ENCODE peak calls at places on chromosomes 3 and 15, in six cellular contexts. V, P, J, C, N and Y are unnamed samples.

GRCh38 chr3:97958396-97958795 is 13.8 kb downstream of the RIOX2 start:
- DNase-seq in P (no peak), C (no peak), J (peak), N (no peak), V (no peak), Y (peak)

GRCh38 chr3:26484140-26484539 is 138.4 kb upstream of the LRRC3B start:
- DNase-seq in V (no peak), N (no peak), J (no peak), C (no peak), P (peak), Y (no peak)

GRCh38 chr3:129305592-129306091 is 27.0 kb downstream of the HMCES start:
- DNase-seq in V (no peak), C (peak), P (peak), J (peak), N (peak), Y (peak)

GRCh38 chr3:160245261-160245800 is 20.1 kb downstream of the C3orf80 start:
- DNase-seq in V (no peak), P (no peak), J (no peak), N (no peak), C (no peak), Y (no peak)

GRCh38 chr3:197802505-197803459 is 11.7 kb downstream of the LRCH3 start:
- DNase-seq in V (no peak), J (no peak), N (no peak), P (no peak), C (no peak), Y (no peak)

GRCh38 chr15:49620174-49620573 is 444 bp downstream of the FAM227B start:
- DNase-seq in N (no peak), V (no peak), J (peak), C (peak), P (no peak), Y (peak)

GRCh38 chr3:152323834-152324233 is 55.1 kb downstream of the MBNL1 start:
- DNase-seq in J (no peak), V (no peak), C (no peak), P (no peak), N (no peak), Y (no peak)

GRCh38 chr3:46661776-46662766 is 31.4 kb downstream of the ALS2CL start:
- DNase-seq in C (no peak), V (no peak), N (no peak), P (no peak), J (no peak), Y (no peak)

GRCh38 chr3:185847506-185847905 is 22.7 kb upstream of the IGF2BP2 start:
- DNase-seq in P (no peak), N (no peak), J (no peak), V (no peak), C (no peak), Y (no peak)

GRCh38 chr15:53976844-53977392 is 1.3 kb upstream of the UNC13C start:
- DNase-seq in V (no peak), N (no peak), J (no peak), P (peak), C (no peak), Y (no peak)

GRCh38 chr15:41561777-41562145 is 2.7 kb downstream of the TYRO3 start:
- DNase-seq in P (no peak), V (no peak), C (no peak), J (peak), N (peak), Y (peak)

GRCh38 chr3:71389911-71390573 is 193.5 kb downstream of the FOXP1 start:
- DNase-seq in C (peak), J (peak), P (peak), V (no peak), N (no peak), Y (no peak)

GRCh38 chr15:101361418-101361817 is 66.4 kb upstream of the SNRPA1 start:
- DNase-seq in N (no peak), V (no peak), P (no peak), C (peak), J (no peak), Y (no peak)

GRCh38 chr3:112101946-112102345 is 15.8 kb downstream of the C3orf52 start:
- DNase-seq in N (no peak), P (no peak), J (peak), C (peak), V (no peak), Y (peak)

GRCh38 chr15:28107111-28107893 is 8.2 kb upstream of the OCA2 start:
- DNase-seq in C (no peak), J (no peak), V (no peak), P (peak), N (no peak), Y (peak)

DNA sequence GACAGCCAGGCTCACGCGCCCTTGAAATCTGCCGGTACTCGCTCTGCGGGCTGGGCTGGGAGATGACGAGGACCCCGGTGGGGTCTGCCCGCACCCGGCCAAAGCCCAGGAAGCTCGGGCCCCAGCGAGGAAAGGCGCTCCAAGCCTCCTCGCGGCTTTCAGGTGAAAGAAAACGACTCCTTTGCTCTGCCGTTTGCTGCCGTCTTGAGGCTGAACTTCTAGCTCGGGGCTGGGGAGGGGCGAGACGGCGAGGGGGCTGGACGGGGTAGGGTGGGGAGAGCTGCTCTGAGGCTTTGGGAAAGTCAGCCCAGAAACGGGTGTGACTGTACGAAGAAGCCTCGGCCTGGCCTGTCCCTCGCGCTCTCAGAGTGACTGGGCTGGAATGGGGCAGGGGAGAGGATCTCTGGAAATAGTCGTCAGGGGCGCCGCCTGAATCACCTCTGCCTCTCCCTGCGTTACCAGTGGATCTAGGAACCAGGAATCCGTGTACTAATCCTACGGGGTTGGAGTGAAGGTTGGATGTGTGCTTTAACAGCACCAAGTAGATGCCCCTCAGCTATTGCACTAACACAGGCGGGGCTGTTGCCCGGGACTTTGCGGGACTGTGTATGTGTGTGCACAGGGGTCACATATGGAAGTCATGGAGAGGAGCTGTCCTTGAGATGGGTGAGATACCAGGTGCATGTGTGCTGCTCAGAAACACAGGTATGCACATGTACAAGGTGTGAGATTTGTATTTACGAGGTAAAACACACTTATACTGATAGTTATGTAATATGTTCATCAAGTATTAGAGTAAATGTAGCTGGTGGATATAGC is 495 bp downstream of the FOXL2NB start:
- DNase-seq in N (no peak), C (no peak), P (no peak), V (no peak), J (peak), Y (peak)
- H3K4me3 ChIP-seq in N (peak), C (no peak), P (peak), V (no peak), J (peak), Y (peak)

DNA sequence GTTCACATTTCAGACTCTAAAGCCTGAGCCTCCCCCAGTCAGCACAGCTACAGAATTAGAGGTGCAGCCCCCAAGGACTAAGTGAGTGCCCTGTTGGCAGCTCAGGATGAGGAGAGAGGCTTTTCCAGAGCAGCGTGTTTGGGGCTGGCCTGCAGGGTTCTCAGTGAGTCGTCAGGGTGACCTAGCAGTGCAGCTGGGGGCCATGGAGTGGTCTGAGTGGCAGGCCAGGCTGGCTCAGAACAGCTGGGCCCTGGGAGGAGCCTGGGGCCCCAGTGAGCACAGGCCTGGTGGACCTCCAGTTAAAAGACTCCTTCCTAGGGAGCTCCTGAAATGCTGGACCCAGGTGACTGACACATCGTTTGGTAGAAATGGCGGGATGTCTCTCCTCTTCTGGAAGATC is 108.3 kb downstream of the SLC49A4 start:
- DNase-seq in P (no peak), V (no peak), N (no peak), J (no peak), C (no peak), Y (no peak)
- TF ChIP-seq CTCF in P (no peak), V (no peak), N (no peak), J (no peak), C (no peak), Y (no peak)

GRCh38 chr3:172666181-172666872 is 44.5 kb downstream of the NCEH1 start:
- DNase-seq in N (no peak), C (no peak), P (no peak), J (no peak), V (no peak), Y (no peak)

GRCh38 chr3:172666873-172667694 is 43.8 kb downstream of the NCEH1 start:
- DNase-seq in J (peak), V (peak), N (peak), C (peak), P (peak), Y (peak)
- H3K4me3 ChIP-seq in J (no peak), V (no peak), N (no peak), C (no peak), P (no peak), Y (no peak)

GRCh38 chr15:40358492-40359353 is 704 bp downstream of the DISP2 start:
- DNase-seq in P (peak), N (no peak), V (no peak), C (no peak), J (no peak), Y (no peak)
- TF ChIP-seq CTCF in P (no peak), N (no peak), V (no peak), C (no peak), J (no peak), Y (no peak)

GRCh38 chr3:1068985-1069384 is 23.8 kb upstream of the CNTN6 start:
- DNase-seq in N (no peak), J (no peak), V (no peak), C (no peak), P (no peak), Y (peak)
- H3K4me3 ChIP-seq in N (no peak), J (no peak), V (no peak), C (no peak), P (no peak), Y (no peak)

DNA sequence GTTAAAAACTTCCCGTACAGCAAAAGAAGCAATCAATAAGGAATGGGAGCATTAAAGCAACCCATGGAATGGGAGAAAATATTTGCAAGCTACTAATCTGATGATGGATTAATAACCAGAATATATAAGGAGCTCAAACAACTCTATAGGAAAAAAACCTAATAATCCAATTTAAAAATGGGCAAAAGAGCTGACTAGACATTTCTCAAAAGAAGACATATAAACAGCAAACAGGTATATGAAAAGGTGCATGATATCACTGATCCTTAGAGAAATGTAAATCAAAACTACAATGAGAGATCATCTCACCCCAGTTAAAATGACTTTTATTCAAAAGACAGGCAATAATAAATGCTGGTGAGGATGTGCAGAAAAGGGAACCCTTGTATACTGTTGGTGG is 52.7 kb upstream of the POU1F1 start:
- DNase-seq in J (no peak), C (no peak), V (no peak), N (no peak), P (no peak), Y (no peak)
- TF ChIP-seq CTCF in J (no peak), C (no peak), V (no peak), N (no peak), P (no peak), Y (no peak)

DNA sequence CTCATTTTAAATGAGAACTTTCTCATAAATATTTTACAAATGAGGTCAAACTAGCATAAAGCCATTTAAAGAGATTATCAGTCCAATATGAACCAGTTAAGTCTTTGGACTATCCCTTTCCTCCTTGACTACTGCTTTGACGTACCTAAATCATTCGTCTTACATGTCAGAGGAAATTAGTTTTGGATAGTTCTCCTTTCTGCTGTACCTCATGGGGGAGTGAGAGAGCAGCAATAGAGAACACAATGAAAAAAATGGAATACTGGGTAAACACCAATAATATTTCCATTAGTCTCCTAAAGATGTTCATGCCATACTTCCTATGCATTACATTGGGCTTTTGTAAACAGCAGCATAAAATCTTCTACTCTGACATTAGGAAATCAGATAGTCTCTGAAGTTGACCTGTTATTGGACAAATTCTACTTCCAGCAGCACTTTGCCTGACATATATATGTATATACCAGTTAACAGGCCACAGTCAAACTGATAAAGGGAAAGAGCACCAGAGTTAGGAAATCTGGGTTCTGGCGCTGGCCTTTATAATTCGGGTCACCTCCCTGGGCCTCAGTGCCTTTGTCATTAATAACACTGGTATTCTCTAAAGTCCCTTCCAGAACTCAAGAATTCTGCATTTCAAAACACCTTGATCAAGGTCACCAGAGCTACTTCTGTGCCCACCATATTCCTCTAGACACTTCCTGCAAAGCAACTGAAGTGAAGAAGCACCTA is 26.8 kb downstream of the TIMMDC1 start:
- DNase-seq in P (peak), J (peak), N (no peak), C (no peak), V (no peak), Y (no peak)
- H3K4me3 ChIP-seq in P (no peak), J (no peak), N (no peak), C (no peak), V (no peak), Y (no peak)

DNA sequence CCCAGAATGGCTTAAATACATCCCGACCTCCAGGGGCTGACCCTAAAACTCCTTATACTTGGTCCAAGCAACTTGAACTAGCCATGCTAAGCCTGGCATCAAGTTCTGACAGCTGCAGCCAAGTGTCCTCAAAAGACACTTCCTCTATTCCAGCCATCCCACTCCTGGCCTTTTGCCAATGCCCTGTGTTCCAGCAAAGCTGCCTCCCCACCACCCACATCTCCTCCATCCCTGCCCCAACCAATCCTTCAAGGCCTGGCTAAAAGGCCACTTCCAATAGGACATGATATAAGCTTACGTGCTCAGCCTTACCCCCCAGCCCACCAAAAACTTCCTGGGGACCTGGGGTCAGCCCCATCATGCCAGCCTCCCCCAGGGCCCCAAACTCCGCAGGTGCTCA is 40.9 kb downstream of the SEMA3G start:
- DNase-seq in P (no peak), N (no peak), V (no peak), C (no peak), J (no peak), Y (no peak)
- TF ChIP-seq CTCF in P (no peak), N (no peak), V (no peak), C (no peak), J (no peak), Y (no peak)

DNA sequence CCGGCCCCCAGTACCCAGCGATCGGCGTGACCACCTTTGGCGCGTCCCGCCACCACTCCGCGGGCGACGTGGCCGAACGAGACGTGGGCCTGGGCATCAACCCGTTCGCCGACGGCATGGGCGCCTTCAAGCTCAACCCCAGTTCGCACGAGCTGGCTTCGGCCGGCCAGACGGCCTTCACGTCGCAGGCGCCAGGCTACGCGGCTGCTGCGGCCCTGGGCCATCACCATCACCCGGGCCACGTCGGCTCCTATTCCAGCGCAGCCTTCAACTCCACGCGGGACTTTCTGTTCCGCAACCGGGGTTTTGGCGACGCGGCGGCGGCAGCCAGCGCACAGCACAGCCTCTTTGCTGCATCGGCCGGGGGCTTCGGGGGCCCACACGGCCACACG is 957 bp downstream of the ZIC1 start:
- DNase-seq in J (no peak), C (no peak), V (no peak), N (no peak), P (no peak), Y (no peak)
- H3K4me3 ChIP-seq in J (peak), C (no peak), V (no peak), N (peak), P (peak), Y (no peak)